ENCODE peak calls at places on chromosomes 11 and 22, in eight cellular contexts. G is astrocyte of the cerebellum; L is D341Med; M is effector memory CD8-positive, alpha-beta T cell; U is naive thymus-derived CD4-positive, alpha-beta T cell; B is neural crest cell; O is activated CD4-positive, alpha-beta T cell treated with anti-CD3 and anti-CD28 coated beads, Interleukin-2, amount 50 U/mL, for 4 hours; F is effector memory CD4-positive, alpha-beta T cell. R is an unnamed sample.

GRCh38 chr11:1200611-1201191 is 22.2 kb upstream of the MUC5B start:
- DNase-seq in M (no peak), U (no peak), L (peak), B (no peak), G (no peak), O (no peak), F (no peak), R (no peak)

GRCh38 chr11:17353228-17354021 is 1.8 kb downstream of the NCR3LG1 start:
- DNase-seq in B (peak), G (no peak), M (peak), L (peak), F (peak), U (peak), O (peak), R (peak)

GRCh38 chr11:79397252-79397651 is 43.6 kb downstream of the TENM4 start:
- DNase-seq in M (no peak), B (no peak), F (no peak), U (no peak), O (no peak), L (no peak), G (no peak), R (no peak)

GRCh38 chr11:111531156-111531555 is 9.4 kb upstream of the LAYN start:
- DNase-seq in L (no peak), F (no peak), G (no peak), O (no peak), U (no peak), B (no peak), M (no peak), R (no peak)

GRCh38 chr11:123116486-123116885 is 54.5 kb upstream of the HSPA8 start:
- DNase-seq in O (no peak), L (no peak), F (no peak), U (no peak), B (no peak), G (no peak), M (no peak), R (no peak)

GRCh38 chr11:121578216-121579063 is 125.7 kb upstream of the SORL1-AS1 start:
- DNase-seq in O (no peak), B (no peak), G (no peak), U (no peak), L (no peak), M (no peak), F (no peak), R (no peak)

GRCh38 chr11:86814775-86815174 is 14.4 kb downstream of the PRSS23 start:
- DNase-seq in O (no peak), F (no peak), M (no peak), L (no peak), G (no peak), B (no peak), U (no peak), R (no peak)

GRCh38 chr11:6225024-6225423 is 9.4 kb downstream of the FHIP1B start:
- DNase-seq in B (no peak), L (no peak), O (no peak), U (no peak), F (no peak), M (no peak), G (no peak), R (peak)

GRCh38 chr11:94183886-94184264 is 55.2 kb downstream of the PANX1 start:
- DNase-seq in B (peak), O (no peak), M (no peak), L (peak), U (no peak), G (no peak), F (no peak), R (peak)

GRCh38 chr11:92653448-92653847 is 316.0 kb upstream of the MTNR1B start:
- DNase-seq in B (no peak), M (no peak), G (no peak), L (no peak), F (no peak), U (no peak), O (no peak), R (no peak)

GRCh38 chr11:96794152-96794551 is 404.3 kb downstream of the JRKL start:
- DNase-seq in B (no peak), L (peak), G (no peak), O (no peak), F (no peak), M (no peak), U (no peak), R (no peak)

GRCh38 chr11:1746956-1747752 is 3.2 kb downstream of the IFITM10 start:
- DNase-seq in B (no peak), G (no peak), F (no peak), O (no peak), M (no peak), U (no peak), L (no peak), R (no peak)

GRCh38 chr11:31974737-31975136 is 116.1 kb upstream of the RCN1 start:
- DNase-seq in G (peak), L (no peak), M (no peak), F (no peak), U (no peak), O (no peak), B (no peak), R (no peak)

GRCh38 chr11:67435727-67436458 is 1.6 kb downstream of the PTPRCAP start:
- DNase-seq in M (no peak), B (no peak), O (no peak), U (no peak), F (no peak), G (no peak), L (no peak), R (no peak)

GRCh38 chr22:23221351-23221804 is 41.1 kb downstream of the BCR start:
- DNase-seq in M (no peak), L (no peak), B (no peak), F (no peak), U (no peak), O (no peak), G (no peak), R (no peak)

GRCh38 chr11:96156379-96156722 is 186.6 kb downstream of the MAML2 start:
- DNase-seq in F (no peak), B (no peak), G (no peak), L (no peak), O (no peak), M (no peak), U (no peak), R (no peak)

GRCh38 chr11:5196067-5196466 is 4.4 kb downstream of the OR51V1 start:
- DNase-seq in L (no peak), B (no peak), U (no peak), O (no peak), G (no peak), F (no peak), M (no peak), R (no peak)

GRCh38 chr11:12434255-12434654 is 56.9 kb downstream of the PARVA start:
- DNase-seq in O (no peak), M (no peak), G (no peak), U (no peak), F (no peak), L (no peak), B (no peak), R (peak)

GRCh38 chr11:86741489-86742435 is 58.6 kb upstream of the PRSS23 start:
- DNase-seq in B (no peak), F (no peak), L (no peak), U (no peak), G (peak), M (no peak), O (no peak), R (peak)

GRCh38 chr11:12075822-12076821 is 34.3 kb upstream of the MICAL2 start:
- DNase-seq in M (no peak), F (no peak), U (no peak), O (no peak), L (no peak), B (no peak), G (peak), R (no peak)

GRCh38 chr11:110529043-110529442 is 99.3 kb downstream of the FDX1 start:
- DNase-seq in U (no peak), G (no peak), F (no peak), M (no peak), L (no peak), O (no peak), B (no peak), R (peak)

GRCh38 chr22:43177479-43177878 is 9.5 kb downstream of the TTLL12 start:
- DNase-seq in M (no peak), F (no peak), B (no peak), U (no peak), L (no peak), G (no peak), O (no peak), R (no peak)

GRCh38 chr11:74696932-74697687 is 34.1 kb downstream of the CHRDL2 start:
- DNase-seq in B (no peak), G (peak), F (no peak), O (no peak), M (no peak), L (no peak), U (no peak), R (peak)

GRCh38 chr11:11594162-11594561 is 27.6 kb downstream of the GALNT18 start:
- DNase-seq in B (no peak), M (no peak), L (no peak), U (no peak), G (no peak), F (no peak), O (no peak), R (no peak)

GRCh38 chr22:30516273-30516672 is 10.8 kb upstream of the SEC14L4 start:
- DNase-seq in M (no peak), G (no peak), O (no peak), B (no peak), U (no peak), F (no peak), L (no peak), R (no peak)

GRCh38 chr22:25666308-25666707 is 75.7 kb upstream of the MYO18B start:
- DNase-seq in B (no peak), G (no peak), O (no peak), L (no peak), M (no peak), U (no peak), F (no peak), R (peak)

GRCh38 chr11:73099512-73100266 is 42.4 kb downstream of the FCHSD2 start:
- DNase-seq in U (no peak), G (no peak), L (no peak), B (no peak), F (no peak), O (no peak), M (no peak), R (no peak)

GRCh38 chr11:126307706-126308105 is 3.8 kb downstream of the DCPS start:
- DNase-seq in U (no peak), B (peak), G (peak), F (no peak), O (no peak), M (no peak), L (peak), R (peak)

GRCh38 chr11:17861036-17861755 is 126.6 kb downstream of the KCNC1 start:
- DNase-seq in F (no peak), M (no peak), L (no peak), O (no peak), B (no peak), G (no peak), U (no peak), R (no peak)